ENCODE peak calls at places on chromosomes 4 and X, in four cellular contexts. One of them, this sample, is unnamed.

GRCh38 chrX:100445593-100445992 is 35.5 kb upstream of the PCDH19 start:
- DNase-seq in left lung: no peak
- DNase-seq in smooth muscle cell of the brain vasculature: no peak
- DNase-seq in mesendoderm: no peak
- DNase-seq in this sample: no peak

GRCh38 chr4:31058656-31059055 is 338.5 kb downstream of the PCDH7 start:
- DNase-seq in mesendoderm: no peak
- DNase-seq in smooth muscle cell of the brain vasculature: no peak
- DNase-seq in left lung: no peak
- DNase-seq in this sample: no peak

GRCh38 chr4:100016191-100016590 is 66.1 kb upstream of the H2AZ1 start:
- DNase-seq in left lung: no peak
- DNase-seq in smooth muscle cell of the brain vasculature: no peak
- DNase-seq in mesendoderm: no peak
- DNase-seq in this sample: no peak

GRCh38 chrX:70498129-70498528 is 53.5 kb downstream of the DLG3 start:
- DNase-seq in left lung: no peak
- DNase-seq in smooth muscle cell of the brain vasculature: no peak
- DNase-seq in mesendoderm: no peak
- DNase-seq in this sample: no peak

GRCh38 chr4:109472343-109472761 is 38.7 kb downstream of the SEC24B start:
- DNase-seq in left lung: no peak
- DNase-seq in smooth muscle cell of the brain vasculature: no peak
- DNase-seq in mesendoderm: no peak
- DNase-seq in this sample: peak

GRCh38 chr4:81032805-81033684 is 2.5 kb downstream of the BMP3 start:
- DNase-seq in mesendoderm: peak
- DNase-seq in smooth muscle cell of the brain vasculature: no peak
- DNase-seq in left lung: no peak
- DNase-seq in this sample: no peak

GRCh38 chr4:34854451-34854850 is 1389.9 kb downstream of the ARAP2 start:
- DNase-seq in smooth muscle cell of the brain vasculature: no peak
- DNase-seq in left lung: no peak
- DNase-seq in mesendoderm: no peak
- DNase-seq in this sample: no peak

GRCh38 chrX:100687546-100687945 is 43.5 kb downstream of the SRPX2 start:
- DNase-seq in mesendoderm: no peak
- DNase-seq in smooth muscle cell of the brain vasculature: no peak
- DNase-seq in left lung: no peak
- DNase-seq in this sample: no peak

GRCh38 chr4:71683309-71683708 is 100.6 kb downstream of the GC start:
- DNase-seq in mesendoderm: no peak
- DNase-seq in left lung: no peak
- DNase-seq in smooth muscle cell of the brain vasculature: no peak
- DNase-seq in this sample: no peak

GRCh38 chr4:10442976-10443375 is 14.2 kb downstream of the ZNF518B start:
- DNase-seq in left lung: no peak
- DNase-seq in smooth muscle cell of the brain vasculature: no peak
- DNase-seq in mesendoderm: no peak
- DNase-seq in this sample: no peak

GRCh38 chrX:68718443-68718820 is 71.0 kb downstream of the STARD8 start:
- DNase-seq in smooth muscle cell of the brain vasculature: no peak
- DNase-seq in left lung: peak
- DNase-seq in mesendoderm: no peak
- DNase-seq in this sample: no peak

GRCh38 chr4:109169160-109169559 is 133.3 kb downstream of the COL25A1 start:
- DNase-seq in smooth muscle cell of the brain vasculature: no peak
- DNase-seq in left lung: no peak
- DNase-seq in mesendoderm: no peak
- DNase-seq in this sample: no peak

GRCh38 chr4:59500103-59500502 is 1700.0 kb upstream of the ADGRL3 start:
- DNase-seq in mesendoderm: no peak
- DNase-seq in left lung: no peak
- DNase-seq in smooth muscle cell of the brain vasculature: no peak
- DNase-seq in this sample: no peak

GRCh38 chrX:72123471-72124185 is 8.1 kb downstream of the RTL5 start:
- DNase-seq in left lung: peak
- DNase-seq in smooth muscle cell of the brain vasculature: no peak
- DNase-seq in mesendoderm: peak
- DNase-seq in this sample: no peak

GRCh38 chrX:154657226-154657805 is 3.9 kb upstream of the CTAG2 start:
- DNase-seq in left lung: no peak
- DNase-seq in smooth muscle cell of the brain vasculature: no peak
- DNase-seq in mesendoderm: no peak
- DNase-seq in this sample: no peak

GRCh38 chrX:102546818-102547493 is 30.4 kb upstream of the TMSB15A start:
- DNase-seq in smooth muscle cell of the brain vasculature: no peak
- DNase-seq in mesendoderm: no peak
- DNase-seq in left lung: no peak
- DNase-seq in this sample: no peak

GRCh38 chr4:182213024-182213423 is 30.2 kb upstream of the TENM3 start:
- DNase-seq in mesendoderm: no peak
- DNase-seq in left lung: no peak
- DNase-seq in smooth muscle cell of the brain vasculature: no peak
- DNase-seq in this sample: no peak

GRCh38 chrX:38717871-38718270 is 83.4 kb upstream of the MID1IP1 start:
- DNase-seq in left lung: no peak
- DNase-seq in smooth muscle cell of the brain vasculature: no peak
- DNase-seq in mesendoderm: peak
- DNase-seq in this sample: no peak

GRCh38 chr4:2891294-2891693 is 47.6 kb downstream of the ADD1 start:
- DNase-seq in left lung: no peak
- DNase-seq in mesendoderm: no peak
- DNase-seq in smooth muscle cell of the brain vasculature: no peak
- DNase-seq in this sample: no peak

GRCh38 chr4:40838742-40839141 is 89.0 kb downstream of the NSUN7 start:
- DNase-seq in smooth muscle cell of the brain vasculature: no peak
- DNase-seq in mesendoderm: peak
- DNase-seq in left lung: no peak
- DNase-seq in this sample: no peak

GRCh38 chr4:55125087-55125721 is at the start of gene KDR:
- DNase-seq in left lung: peak
- DNase-seq in smooth muscle cell of the brain vasculature: peak
- DNase-seq in mesendoderm: peak
- DNase-seq in this sample: no peak

GRCh38 chrX:1205681-1206611 is 6.5 kb downstream of the CRLF2 start:
- DNase-seq in smooth muscle cell of the brain vasculature: peak
- DNase-seq in left lung: no peak
- DNase-seq in mesendoderm: peak
- DNase-seq in this sample: peak

GRCh38 chr4:128228021-128228571 is 59.5 kb downstream of the PGRMC2 start:
- DNase-seq in mesendoderm: no peak
- DNase-seq in left lung: no peak
- DNase-seq in smooth muscle cell of the brain vasculature: no peak
- DNase-seq in this sample: no peak

GRCh38 chr4:32025840-32026459 is 1305.8 kb downstream of the PCDH7 start:
- DNase-seq in left lung: no peak
- DNase-seq in smooth muscle cell of the brain vasculature: no peak
- DNase-seq in mesendoderm: peak
- DNase-seq in this sample: peak

GRCh38 chr4:112807999-112808398 is 171.1 kb downstream of the LARP7 start:
- DNase-seq in mesendoderm: no peak
- DNase-seq in left lung: no peak
- DNase-seq in smooth muscle cell of the brain vasculature: no peak
- DNase-seq in this sample: no peak

GRCh38 chr4:174358823-174359222 is 75.1 kb downstream of the CEP44 start:
- DNase-seq in left lung: no peak
- DNase-seq in mesendoderm: no peak
- DNase-seq in smooth muscle cell of the brain vasculature: peak
- DNase-seq in this sample: peak

GRCh38 chr4:159508917-159509500 is 406.1 kb downstream of the RAPGEF2 start:
- DNase-seq in left lung: no peak
- DNase-seq in smooth muscle cell of the brain vasculature: no peak
- DNase-seq in mesendoderm: no peak
- DNase-seq in this sample: no peak

GRCh38 chrX:71199252-71199651 is 23.8 kb upstream of the GJB1 start:
- DNase-seq in smooth muscle cell of the brain vasculature: no peak
- DNase-seq in mesendoderm: no peak
- DNase-seq in left lung: no peak
- DNase-seq in this sample: no peak

GRCh38 chr4:141179474-141180026 is 41.1 kb upstream of the ZNF330 start:
- DNase-seq in mesendoderm: peak
- DNase-seq in left lung: no peak
- DNase-seq in smooth muscle cell of the brain vasculature: no peak
- DNase-seq in this sample: no peak

GRCh38 chrX:135522132-135522530 is 1.7 kb downstream of the INTS6L start:
- DNase-seq in smooth muscle cell of the brain vasculature: no peak
- DNase-seq in mesendoderm: no peak
- DNase-seq in left lung: no peak
- DNase-seq in this sample: no peak

GRCh38 chrX:148310402-148311200 is 189.8 kb upstream of the AFF2 start:
- DNase-seq in mesendoderm: no peak
- DNase-seq in smooth muscle cell of the brain vasculature: no peak
- DNase-seq in left lung: no peak
- DNase-seq in this sample: no peak

GRCh38 chr4:84751707-84752106 is 168.8 kb downstream of the CDS1 start:
- DNase-seq in smooth muscle cell of the brain vasculature: no peak
- DNase-seq in mesendoderm: no peak
- DNase-seq in left lung: no peak
- DNase-seq in this sample: no peak

This sample was measured in epithelial cell of prostate.